ENCODE peak calls at places on chromosomes 2 and 18, in six cellular contexts. S is endothelial cell, Q is keratinocyte, F is pons, N is GM10248, T is activated T-cell treated with anti-CD3 and anti-CD28 coated beads for 24 hours. B is an unnamed sample.
A peak's percentile ranks its signal among the peaks of the same experiment; 100 is the strongest.

GRCh38 chr2:5373200-5373599 is 319.0 kb upstream of the SOX11 start:
- DNase-seq in S (peak; percentile 41), Q (no peak), F (no peak), N (no peak), T (no peak), B (no peak)

GRCh38 chr2:129812071-129812470 is 167.4 kb upstream of the RAB6C start:
- DNase-seq in S (no peak), Q (no peak), F (peak; percentile 90), N (no peak), T (no peak), B (peak; percentile 10)

GRCh38 chr2:54675738-54676137 is 47.7 kb upstream of the EML6 start:
- DNase-seq in S (no peak), Q (no peak), F (no peak), N (no peak), T (no peak), B (no peak)

GRCh38 chr2:111052621-111053020 is 68.1 kb upstream of the BCL2L11 start:
- DNase-seq in S (no peak), Q (no peak), F (no peak), N (no peak), T (no peak), B (no peak)

GRCh38 chr18:3055201-3055600 is 42.3 kb upstream of the LPIN2 start:
- DNase-seq in S (no peak), Q (no peak), F (no peak), N (no peak), T (no peak), B (no peak)

GRCh38 chr2:181916726-181917377 is 25.3 kb downstream of the ITPRID2 start:
- DNase-seq in S (no peak), Q (no peak), F (no peak), N (no peak), T (no peak), B (no peak)

GRCh38 chr2:66897676-66898280 is 462.9 kb downstream of the MEIS1 start:
- DNase-seq in S (no peak), Q (no peak), F (no peak), N (no peak), T (no peak), B (no peak)

GRCh38 chr18:59954746-59955145 is 55.0 kb downstream of the PMAIP1 start:
- DNase-seq in S (no peak), Q (no peak), F (no peak), N (no peak), T (no peak), B (no peak)

GRCh38 chr2:70962885-70963878 is 15.2 kb upstream of the ANKRD53 start:
- DNase-seq in S (no peak), Q (no peak), F (no peak), N (no peak), T (no peak), B (no peak)

GRCh38 chr2:46540496-46541342 is 61.4 kb downstream of the TMEM247 start:
- DNase-seq in S (no peak), Q (no peak), F (peak; percentile 72), N (no peak), T (no peak), B (no peak)

GRCh38 chr2:239287461-239287860 is 113.4 kb downstream of the HDAC4 start:
- DNase-seq in S (no peak), Q (no peak), F (no peak), N (no peak), T (no peak), B (no peak)

GRCh38 chr2:241351640-241352031 is 4.4 kb upstream of the FARP2 start:
- DNase-seq in S (no peak), Q (no peak), F (no peak), N (no peak), T (no peak), B (no peak)

GRCh38 chr2:106953236-106953635 is 67.3 kb upstream of the ST6GAL2 start:
- DNase-seq in S (no peak), Q (no peak), F (no peak), N (no peak), T (no peak), B (no peak)

GRCh38 chr2:43223412-43224040 is 2.9 kb downstream of the ZFP36L2 start:
- DNase-seq in S (no peak), Q (no peak), F (peak; percentile 44), N (no peak), T (no peak), B (no peak)

GRCh38 chr18:21820035-21820810 is 79.6 kb downstream of the MIB1 start:
- DNase-seq in S (no peak), Q (no peak), F (peak; percentile 31), N (peak; percentile 17), T (no peak), B (no peak)

GRCh38 chr2:63601061-63601460 is 12.3 kb downstream of the MDH1 start:
- DNase-seq in S (no peak), Q (no peak), F (no peak), N (no peak), T (no peak), B (no peak)

GRCh38 chr2:136362676-136363390 is 244.9 kb upstream of the CXCR4 start:
- DNase-seq in S (no peak), Q (peak; percentile 44), F (no peak), N (peak; percentile 35), T (no peak), B (peak; percentile 66)

GRCh38 chr2:164784376-164784775 is 57.2 kb downstream of the COBLL1 start:
- DNase-seq in S (peak; percentile 48), Q (no peak), F (no peak), N (no peak), T (no peak), B (no peak)

GRCh38 chr2:62801110-62801509 is 95.6 kb downstream of the EHBP1 start:
- DNase-seq in S (no peak), Q (no peak), F (no peak), N (no peak), T (no peak), B (no peak)

GRCh38 chr2:46909771-46910419 is 5.7 kb downstream of the MCFD2 start:
- DNase-seq in S (no peak), Q (peak; percentile 66), F (no peak), N (peak; percentile 76), T (peak; percentile 16), B (peak; percentile 55)

GRCh38 chr2:232367016-232367415 is 11.5 kb upstream of the ALPP start:
- DNase-seq in S (no peak), Q (no peak), F (no peak), N (no peak), T (no peak), B (no peak)

GRCh38 chr2:175929850-175930249 is 72.2 kb downstream of the LNPK start:
- DNase-seq in S (no peak), Q (peak; percentile 7), F (no peak), N (no peak), T (no peak), B (no peak)

GRCh38 chr2:7886665-7887064 is 795.2 kb upstream of the ID2 start:
- DNase-seq in S (no peak), Q (no peak), F (no peak), N (no peak), T (no peak), B (no peak)

GRCh38 chr2:15772196-15772595 is 168.2 kb upstream of the MYCN start:
- DNase-seq in S (no peak), Q (no peak), F (no peak), N (no peak), T (no peak), B (no peak)

GRCh38 chr18:54532222-54532621 is 58.8 kb upstream of the DYNAP start:
- DNase-seq in S (no peak), Q (no peak), F (no peak), N (no peak), T (no peak), B (no peak)

GRCh38 chr2:41932241-41933034 is 115.4 kb upstream of the PKDCC start:
- DNase-seq in S (no peak), Q (no peak), F (no peak), N (no peak), T (no peak), B (no peak)

GRCh38 chr2:106028192-106028591 is 165.9 kb downstream of the UXS1 start:
- DNase-seq in S (no peak), Q (no peak), F (no peak), N (no peak), T (no peak), B (no peak)

GRCh38 chr18:23784811-23785245 is 95.6 kb downstream of the LAMA3 start:
- DNase-seq in S (peak; percentile 22), Q (peak; percentile 45), F (no peak), N (no peak), T (no peak), B (no peak)

GRCh38 chr2:99878951-99879350 is 263.4 kb downstream of the AFF3 start:
- DNase-seq in S (no peak), Q (no peak), F (no peak), N (no peak), T (no peak), B (no peak)

GRCh38 chr2:241080405-241081189 is 21.5 kb downstream of the MTERF4 start:
- DNase-seq in S (no peak), Q (no peak), F (no peak), N (no peak), T (no peak), B (no peak)

GRCh38 chr18:58768293-58768974 is 96.2 kb upstream of the ZNF532 start:
- DNase-seq in S (peak; percentile 86), Q (no peak), F (peak; percentile 40), N (peak; percentile 88), T (peak; percentile 60), B (peak; percentile 26)

GRCh38 chr2:62569907-62570793 is 64.2 kb upstream of the TMEM17 start:
- DNase-seq in S (no peak), Q (no peak), F (no peak), N (no peak), T (no peak), B (no peak)

B was measured in GM12864.